ENCODE peak calls at places on chromosomes 11 and 22, in six cellular contexts. One of them, this sample, is unnamed.

GRCh38 chr11:109708184-109708583 is 286.2 kb downstream of the C11orf87 start:
- DNase-seq in DMS153: no peak
- DNase-seq in AG10803: no peak
- DNase-seq in pulmonary artery endothelial cell: no peak
- DNase-seq in T follicular helper cell: no peak
- DNase-seq in NCI-H2171: no peak
- DNase-seq in this sample: no peak

GRCh38 chr11:9875402-9875801 is 211.5 kb downstream of the SWAP70 start:
- DNase-seq in NCI-H2171: no peak
- DNase-seq in DMS153: no peak
- DNase-seq in T follicular helper cell: no peak
- DNase-seq in AG10803: no peak
- DNase-seq in pulmonary artery endothelial cell: no peak
- DNase-seq in this sample: no peak

GRCh38 chr22:27113211-27114030 is 456.0 kb downstream of the MIAT start:
- DNase-seq in DMS153: peak
- DNase-seq in NCI-H2171: no peak
- DNase-seq in AG10803: peak
- DNase-seq in pulmonary artery endothelial cell: peak
- DNase-seq in T follicular helper cell: no peak
- DNase-seq in this sample: peak

GRCh38 chr22:19802881-19803735 is 42.5 kb downstream of the TBX1 start:
- DNase-seq in DMS153: no peak
- DNase-seq in T follicular helper cell: no peak
- DNase-seq in NCI-H2171: no peak
- DNase-seq in pulmonary artery endothelial cell: no peak
- DNase-seq in AG10803: no peak
- DNase-seq in this sample: no peak

GRCh38 chr11:34345012-34345804 is 12.6 kb downstream of the ABTB2 start:
- DNase-seq in NCI-H2171: no peak
- DNase-seq in pulmonary artery endothelial cell: no peak
- DNase-seq in T follicular helper cell: no peak
- DNase-seq in DMS153: peak
- DNase-seq in AG10803: peak
- DNase-seq in this sample: peak

GRCh38 chr11:79335681-79336080 is 105.1 kb downstream of the TENM4 start:
- DNase-seq in AG10803: no peak
- DNase-seq in DMS153: no peak
- DNase-seq in T follicular helper cell: no peak
- DNase-seq in NCI-H2171: no peak
- DNase-seq in pulmonary artery endothelial cell: no peak
- DNase-seq in this sample: no peak

GRCh38 chr11:106959800-106960199 is 58.5 kb downstream of the GUCY1A2 start:
- DNase-seq in AG10803: peak
- DNase-seq in pulmonary artery endothelial cell: no peak
- DNase-seq in NCI-H2171: no peak
- DNase-seq in T follicular helper cell: no peak
- DNase-seq in DMS153: no peak
- DNase-seq in this sample: no peak

GRCh38 chr22:19713650-19714319 is 518 bp upstream of the SEPTIN5 start:
- DNase-seq in NCI-H2171: no peak
- DNase-seq in T follicular helper cell: no peak
- DNase-seq in pulmonary artery endothelial cell: no peak
- DNase-seq in AG10803: no peak
- DNase-seq in DMS153: no peak
- DNase-seq in this sample: no peak

GRCh38 chr11:120660024-120660565 is 148.5 kb downstream of the GRIK4 start:
- DNase-seq in NCI-H2171: no peak
- DNase-seq in DMS153: no peak
- DNase-seq in T follicular helper cell: no peak
- DNase-seq in pulmonary artery endothelial cell: no peak
- DNase-seq in AG10803: no peak
- DNase-seq in this sample: peak

GRCh38 chr11:83026229-83026628 is 45.5 kb downstream of the RAB30 start:
- DNase-seq in NCI-H2171: no peak
- DNase-seq in AG10803: no peak
- DNase-seq in pulmonary artery endothelial cell: no peak
- DNase-seq in T follicular helper cell: no peak
- DNase-seq in DMS153: no peak
- DNase-seq in this sample: no peak

This sample was measured in LHCN-M2.